ENCODE peak calls at places on chromosomes 3 and 15, in six cellular contexts. T is neural progenitor cell; E is psoas muscle; B is right atrium auricular region; I is CD4-positive, CD25-positive, alpha-beta regulatory T cell; O is SK-N-SH. W is an unnamed sample. For H3K36me3, the result is how much of the 10 kb centered on the place peaks cover.

GRCh38 chr3:177754508-177754921 is 557.2 kb upstream of the TBL1XR1 start:
- DNase-seq in I (no peak), B (no peak), O (no peak), T (no peak), E (no peak), W (no peak)

GRCh38 chr3:38763569-38763968 is 52.4 kb downstream of the SCN10A start:
- DNase-seq in I (no peak), B (no peak), T (no peak), O (no peak), E (no peak), W (no peak)

GRCh38 chr15:101657968-101658784 is 6.0 kb upstream of the TM2D3 start:
- DNase-seq in E (no peak), B (no peak), I (no peak), T (no peak), O (no peak), W (no peak)

GRCh38 chr3:126959921-126960603 is 22.9 kb upstream of the PLXNA1 start:
- DNase-seq in E (no peak), B (no peak), O (peak), T (peak), I (no peak), W (no peak)

GRCh38 chr3:197331131-197331530 is 32.7 kb upstream of the DLG1 start:
- DNase-seq in I (no peak), O (no peak), E (no peak), B (no peak), T (no peak), W (no peak)

GRCh38 chr3:192825657-192826200 is 91.9 kb downstream of the MB21D2 start:
- DNase-seq in I (no peak), B (no peak), E (no peak), O (no peak), T (no peak), W (peak)

GRCh38 chr15:73881539-73882320 is 8.4 kb downstream of the TBC1D21 start:
- DNase-seq in E (no peak), T (no peak), I (no peak), B (no peak), O (no peak), W (no peak)

GRCh38 chr3:43181202-43181910 is 75.5 kb upstream of the POMGNT2 start:
- DNase-seq in T (no peak), B (no peak), I (peak), O (no peak), E (no peak), W (peak)

GRCh38 chr3:51396401-51396800 is 5.3 kb downstream of the RBM15B start:
- DNase-seq in B (no peak), E (no peak), I (no peak), O (no peak), T (no peak), W (no peak)

GRCh38 chr3:51400169-51400568 is 9.1 kb downstream of the RBM15B start:
- DNase-seq in B (no peak), O (no peak), I (no peak), E (no peak), T (no peak), W (no peak)

GRCh38 chr3:51398595-51399310 is 7.7 kb downstream of the RBM15B start:
- DNase-seq in I (no peak), B (no peak), E (no peak), T (no peak), O (no peak), W (no peak)

GRCh38 chr3:51395493-51396213 is 4.6 kb downstream of the RBM15B start:
- DNase-seq in I (no peak), B (no peak), O (no peak), T (no peak), E (no peak), W (no peak)

DNA sequence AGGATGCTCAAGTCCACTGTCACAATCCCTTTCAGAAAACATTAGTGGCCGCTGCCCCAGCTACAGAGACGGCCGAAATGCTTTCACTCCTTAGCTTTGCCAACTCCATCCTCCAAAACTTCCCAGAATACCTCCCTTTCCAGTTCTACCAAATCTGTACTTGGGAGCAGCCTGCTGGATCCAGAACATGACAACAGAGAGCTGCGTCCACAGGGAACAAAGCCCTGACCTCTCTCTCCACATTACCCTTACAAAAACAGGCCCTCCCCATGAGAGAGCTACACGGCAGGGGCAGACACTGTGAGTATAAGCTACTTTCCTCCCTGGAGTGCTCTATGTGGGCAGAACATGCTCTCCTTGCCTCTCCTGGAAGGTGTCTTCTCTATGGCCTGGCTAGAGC is 6.3 kb downstream of the RBM15B start:
- DNase-seq in I (no peak), T (no peak), B (no peak), O (no peak), E (no peak), W (no peak)
- H3K36me3 ChIP-seq in I (half or more), T (under half), B (half or more), O (under half), E (half or more), W (under half)

GRCh38 chr3:143122608-143123352 is 3.2 kb downstream of the CHST2 start:
- DNase-seq in E (no peak), T (no peak), I (peak), B (no peak), O (no peak), W (peak)
- H3K4me3 ChIP-seq in E (no peak), T (no peak), I (peak), B (no peak), O (no peak), W (peak)

GRCh38 chr3:8542190-8542980 is 40.8 kb downstream of the LMCD1 start:
- DNase-seq in O (no peak), I (no peak), B (no peak), E (no peak), T (no peak), W (no peak)
- H3K36me3 ChIP-seq in O (under half), I (under half), B (half or more), E (half or more), T (under half), W (under half)

GRCh38 chr3:27646891-27647290 is 75.2 kb downstream of the EOMES start:
- DNase-seq in O (no peak), B (no peak), E (no peak), I (no peak), T (no peak), W (no peak)
- H3K4me3 ChIP-seq in O (no peak), B (no peak), E (no peak), I (no peak), T (no peak), W (no peak)

GRCh38 chr3:44227622-44228021 is 14.1 kb upstream of the TOPAZ1 start:
- DNase-seq in E (no peak), B (no peak), O (no peak), T (no peak), I (no peak), W (no peak)
- H3K36me3 ChIP-seq in E (under half), B (under half), O (under half), T (under half), I (under half), W (under half)

GRCh38 chr15:24961967-24962366 is 7.2 kb downstream of the SNRPN start:
- DNase-seq in I (no peak), B (no peak), O (no peak), E (no peak), T (no peak), W (no peak)

GRCh38 chr15:24954783-24955548 is at the start of the genes SNRPN and SNURF:
- DNase-seq in O (peak), E (peak), I (peak), B (peak), T (peak), W (peak)

GRCh38 chr15:24955549-24955929 is 752 bp downstream of the SNRPN start:
- DNase-seq in B (no peak), I (no peak), E (peak), O (peak), T (peak), W (peak)

GRCh38 chr15:24956131-24956838 is 1.5 kb downstream of the SNRPN start:
- DNase-seq in I (peak), B (peak), E (peak), O (peak), T (peak), W (peak)

DNA sequence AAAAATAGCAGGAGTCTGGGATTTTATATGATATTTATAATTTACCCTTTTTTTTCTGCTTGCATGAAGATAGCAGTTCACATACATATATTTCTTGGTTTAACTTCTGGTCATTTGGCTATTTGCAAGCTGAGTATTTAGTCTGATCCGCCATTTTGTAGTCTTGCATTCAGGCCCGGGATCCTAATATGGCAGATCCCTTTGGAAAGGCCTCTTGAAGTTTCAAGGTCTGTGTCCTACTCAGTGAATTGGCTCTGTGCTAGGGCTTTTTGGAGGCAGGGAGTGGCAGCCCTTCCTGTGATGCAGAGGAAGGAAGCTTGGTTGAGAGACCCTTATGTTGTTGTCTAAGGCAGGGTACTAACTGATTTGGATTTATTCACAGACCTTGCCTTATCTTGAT is 2.9 kb downstream of the SNRPN start:
- DNase-seq in T (peak), O (no peak), B (no peak), E (no peak), I (no peak), W (no peak)
- H3K4me3 ChIP-seq in T (peak), O (no peak), B (no peak), E (peak), I (peak), W (no peak)

DNA sequence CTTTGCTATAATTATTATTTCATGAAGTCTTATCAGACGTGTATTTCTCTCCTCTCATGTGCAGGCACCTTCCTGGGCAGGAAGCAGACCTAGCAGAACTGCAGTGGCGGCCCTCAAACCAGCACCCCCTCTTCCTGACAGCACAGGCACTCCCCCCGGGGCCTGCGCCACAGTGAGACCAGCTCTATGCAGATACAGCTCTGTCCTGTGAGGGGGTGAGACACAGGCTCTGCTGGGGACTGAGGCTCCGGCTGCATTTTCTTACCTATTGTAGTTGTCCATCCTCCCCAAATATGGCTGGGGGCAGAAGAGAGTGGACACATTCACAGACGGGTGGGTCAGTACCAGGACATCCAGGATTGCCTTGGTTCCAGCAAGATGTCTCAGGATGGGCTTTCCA is 5.0 kb downstream of the CISH start:
- DNase-seq in O (no peak), I (peak), B (no peak), T (no peak), E (no peak), W (no peak)
- H3K36me3 ChIP-seq in O (under half), I (under half), B (under half), T (under half), E (under half), W (under half)

DNA sequence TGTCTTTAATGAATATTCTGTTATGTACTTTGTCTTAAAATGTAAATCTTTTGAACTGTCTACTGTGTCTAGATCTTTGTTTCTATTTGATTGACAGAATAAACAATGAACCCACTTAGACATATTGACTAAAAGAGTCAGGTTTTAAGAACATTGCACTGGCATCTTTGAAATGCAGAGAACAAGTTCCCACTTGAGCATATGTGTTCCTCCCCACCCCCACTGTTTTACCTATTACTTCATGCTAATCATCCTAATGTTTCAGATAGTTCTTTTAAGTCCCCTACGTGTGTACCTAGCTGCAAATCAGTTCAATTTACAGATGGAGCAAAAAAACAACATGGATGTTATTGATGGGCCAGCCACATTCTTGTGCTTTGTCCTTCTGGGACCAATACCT is 11.7 kb upstream of the TCF12 start:
- DNase-seq in T (no peak), E (no peak), I (peak), O (no peak), B (no peak), W (no peak)
- H3K4me3 ChIP-seq in T (no peak), E (no peak), I (peak), O (no peak), B (no peak), W (no peak)

GRCh38 chr3:45462522-45463262 is 74.3 kb downstream of the LARS2 start:
- DNase-seq in B (no peak), O (no peak), E (no peak), I (peak), T (no peak), W (peak)
- H3K36me3 ChIP-seq in B (under half), O (under half), E (half or more), I (under half), T (under half), W (under half)

DNA sequence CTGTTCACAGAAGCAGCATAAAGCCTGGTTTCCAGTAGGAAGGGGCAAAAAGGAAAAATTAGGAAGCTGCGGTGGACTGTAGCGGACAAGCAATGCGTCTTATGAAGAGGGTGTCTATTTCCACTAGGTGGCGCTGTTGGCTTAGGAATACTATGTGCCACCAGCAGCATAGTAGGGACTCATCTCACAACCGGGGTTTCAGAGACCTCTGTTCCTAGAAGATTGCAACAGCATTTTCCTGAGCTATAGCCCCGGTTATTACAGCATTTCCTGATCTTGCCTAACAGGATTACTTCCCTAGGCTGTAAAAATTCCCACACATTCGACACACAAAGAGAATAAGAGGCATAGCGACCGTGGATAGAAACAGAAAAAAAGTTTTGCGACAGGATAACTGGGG is 683.0 kb downstream of the TBL1XR1 start:
- DNase-seq in E (no peak), I (peak), O (no peak), T (peak), B (no peak), W (no peak)
- H3K4me3 ChIP-seq in E (no peak), I (no peak), O (no peak), T (no peak), B (no peak), W (no peak)